ENCODE peak calls at places on chromosomes 12 and 14, in ten cellular contexts. S, H, N, X, Y, D, P, C, V and F are unnamed samples.

GRCh38 chr12:129776977-129777667 is 126.7 kb downstream of the TMEM132D start:
- DNase-seq in P (no peak), H (no peak), S (no peak), N (no peak), C (no peak), Y (no peak), D (no peak), V (no peak), X (no peak), F (no peak)

GRCh38 chr12:121465921-121466799 is 66.2 kb downstream of the RNF34 start:
- DNase-seq in H (no peak), V (peak; percentile 47), D (no peak), S (no peak), C (peak; percentile 37), P (peak; percentile 48), N (peak; percentile 35), X (no peak), Y (peak; percentile 37), F (peak; percentile 38)

GRCh38 chr12:52260351-52261210 is 13.9 kb upstream of the KRT86 start:
- DNase-seq in H (no peak), S (no peak), D (no peak), N (no peak), X (no peak), Y (no peak), P (peak; percentile 57), V (no peak), C (no peak), F (no peak)

GRCh38 chr12:109833307-109834189 is at the start of gene TRPV4:
- DNase-seq in P (no peak), V (no peak), Y (no peak), N (peak; percentile 58), D (no peak), X (peak; percentile 61), S (no peak), H (no peak), C (no peak), F (no peak)

GRCh38 chr12:106071686-106072085 is 67.1 kb downstream of the NUAK1 start:
- DNase-seq in S (no peak), V (no peak), C (no peak), P (no peak), H (no peak), D (no peak), Y (no peak), N (no peak), X (no peak), F (no peak)

GRCh38 chr12:96208346-96208745 is 14.2 kb downstream of the ELK3 start:
- DNase-seq in X (no peak), Y (no peak), D (no peak), P (no peak), N (no peak), S (no peak), V (no peak), C (no peak), H (peak; percentile 88), F (no peak)

GRCh38 chr14:49417790-49418189 is 168.4 kb downstream of the RPS29 start:
- DNase-seq in Y (no peak), N (no peak), D (no peak), V (no peak), C (no peak), P (no peak), S (no peak), H (no peak), X (no peak), F (no peak)

GRCh38 chr12:124410354-124411175 is 115.7 kb downstream of the RFLNA start:
- DNase-seq in D (no peak), V (no peak), X (peak; percentile 59), N (no peak), P (no peak), S (no peak), C (peak; percentile 73), Y (no peak), H (no peak), F (peak; percentile 79)

GRCh38 chr12:53076461-53076860 is 2.7 kb downstream of the SPRYD3 start:
- DNase-seq in D (no peak), V (no peak), S (no peak), Y (no peak), C (no peak), X (no peak), P (no peak), H (no peak), N (no peak), F (no peak)

GRCh38 chr14:94466706-94467370 is 9.2 kb downstream of the SERPINA9 start:
- DNase-seq in H (no peak), V (no peak), X (no peak), P (no peak), N (no peak), S (no peak), C (no peak), Y (no peak), D (no peak), F (no peak)

GRCh38 chr12:90908465-90908864 is 46.5 kb downstream of the CCER1 start:
- DNase-seq in H (peak; percentile 90), V (no peak), X (no peak), N (no peak), S (no peak), P (no peak), D (peak; percentile 11), C (no peak), Y (no peak), F (no peak)

GRCh38 chr14:23095196-23096108 is at the start of gene C14orf119:
- DNase-seq in N (peak; percentile 98), X (peak; percentile 100), Y (no peak), V (peak; percentile 100), H (peak; percentile 99), C (no peak), S (peak; percentile 90), D (peak; percentile 98), P (no peak), F (peak; percentile 99)

GRCh38 chr14:51527073-51527472 is 124.6 kb upstream of the FRMD6 start:
- DNase-seq in H (peak; percentile 66), D (no peak), C (no peak), V (no peak), Y (no peak), X (no peak), N (no peak), S (no peak), P (no peak), F (no peak)

GRCh38 chr14:90061849-90062794 is at the start of gene KCNK13:
- DNase-seq in P (no peak), N (peak; percentile 32), X (peak; percentile 57), D (no peak), C (peak; percentile 86), S (no peak), H (no peak), Y (no peak), V (no peak), F (peak; percentile 43)

GRCh38 chr14:22333408-22334274 is 255.4 kb downstream of the DAD1 start:
- DNase-seq in H (peak; percentile 71), D (no peak), N (peak; percentile 54), X (peak; percentile 88), Y (no peak), P (no peak), V (no peak), S (no peak), C (no peak), F (no peak)

GRCh38 chr12:130240831-130241590 is 78.7 kb downstream of the FZD10 start:
- DNase-seq in P (no peak), D (no peak), C (no peak), S (no peak), Y (no peak), N (no peak), X (no peak), V (no peak), H (no peak), F (no peak)

GRCh38 chr12:119302334-119303132 is 32.0 kb upstream of the CCDC60 start:
- DNase-seq in P (no peak), C (peak; percentile 14), X (no peak), V (no peak), H (no peak), D (no peak), S (no peak), Y (no peak), N (no peak), F (peak; percentile 42)

GRCh38 chr14:35533357-35534129 is 421 bp upstream of the INSM2 start:
- DNase-seq in C (peak; percentile 86), X (peak; percentile 88), V (peak; percentile 75), P (no peak), H (peak; percentile 45), N (peak; percentile 87), Y (peak; percentile 17), S (no peak), D (no peak), F (peak; percentile 100)

GRCh38 chr14:49594347-49595089 is 4.2 kb upstream of the LRR1 start:
- DNase-seq in C (no peak), X (no peak), Y (no peak), H (peak; percentile 81), D (no peak), S (no peak), N (no peak), P (no peak), V (no peak), F (no peak)

GRCh38 chr12:94445662-94446061 is 14.0 kb downstream of the CEP83 start:
- DNase-seq in V (no peak), H (no peak), Y (no peak), D (no peak), N (no peak), X (no peak), S (no peak), C (no peak), P (no peak), F (no peak)

GRCh38 chr14:104357689-104358527 is 219.5 kb downstream of the KIF26A start:
- DNase-seq in X (no peak), N (no peak), P (no peak), V (no peak), H (no peak), S (no peak), D (no peak), C (no peak), Y (no peak), F (no peak)

GRCh38 chr14:35879654-35880249 is 53.6 kb downstream of the BRMS1L start:
- DNase-seq in D (no peak), P (no peak), S (no peak), V (no peak), N (no peak), Y (no peak), H (peak; percentile 5), X (no peak), C (no peak), F (no peak)

GRCh38 chr14:64856528-64857445 is 22.9 kb downstream of the SPTB start:
- DNase-seq in V (no peak), Y (no peak), C (no peak), X (peak; percentile 44), N (no peak), S (no peak), D (no peak), H (no peak), P (no peak), F (no peak)

GRCh38 chr12:122395319-122395718 is 27.1 kb downstream of the CLIP1 start:
- DNase-seq in S (no peak), V (no peak), H (peak; percentile 80), Y (no peak), C (no peak), D (no peak), N (no peak), X (peak; percentile 74), P (no peak), F (no peak)

GRCh38 chr12:125530876-125531275 is 465.6 kb downstream of the AACS start:
- DNase-seq in P (no peak), H (no peak), V (no peak), S (no peak), N (no peak), X (no peak), D (no peak), Y (no peak), C (no peak), F (no peak)

GRCh38 chr12:27969011-27969900 is 3.3 kb downstream of the PTHLH start:
- DNase-seq in C (peak; percentile 69), D (no peak), X (peak; percentile 46), S (no peak), P (no peak), V (no peak), Y (no peak), H (no peak), N (peak; percentile 20), F (peak; percentile 18)

GRCh38 chr14:86673523-86673969 is 1143.6 kb downstream of the FLRT2 start:
- DNase-seq in D (no peak), P (no peak), X (peak; percentile 22), N (peak; percentile 38), H (no peak), Y (no peak), S (peak; percentile 11), V (no peak), C (peak; percentile 34), F (no peak)

GRCh38 chr14:23481362-23481970 is 12.0 kb downstream of the NGDN start:
- DNase-seq in D (no peak), N (no peak), H (no peak), Y (no peak), S (no peak), P (no peak), X (peak; percentile 54), C (no peak), V (no peak), F (no peak)